ENCODE peak calls at places on chromosomes 1 and 21, in four cellular contexts. One of them, this sample, is unnamed.

GRCh38 chr1:101748077-101748476 is 248.6 kb downstream of the OLFM3 start:
- DNase-seq in A549: no peak
- DNase-seq in ovary: no peak
- DNase-seq in NB4: no peak
- DNase-seq in this sample: no peak

GRCh38 chr1:96364576-96364975 is 357.0 kb upstream of the PTBP2 start:
- DNase-seq in A549: no peak
- DNase-seq in ovary: no peak
- DNase-seq in NB4: no peak
- DNase-seq in this sample: no peak

GRCh38 chr1:6148497-6149241 is 31.5 kb downstream of the CHD5 start:
- DNase-seq in A549: peak
- DNase-seq in ovary: peak
- DNase-seq in NB4: no peak
- DNase-seq in this sample: peak

GRCh38 chr21:36773111-36773510 is 74.2 kb downstream of the SIM2 start:
- DNase-seq in A549: no peak
- DNase-seq in ovary: peak
- DNase-seq in NB4: no peak
- DNase-seq in this sample: peak

GRCh38 chr1:86460998-86461397 is 7.7 kb upstream of the CLCA1 start:
- DNase-seq in A549: no peak
- DNase-seq in ovary: no peak
- DNase-seq in NB4: no peak
- DNase-seq in this sample: no peak

GRCh38 chr1:175394739-175395138 is 202.2 kb upstream of the KIAA0040 start:
- DNase-seq in A549: no peak
- DNase-seq in ovary: no peak
- DNase-seq in NB4: no peak
- DNase-seq in this sample: no peak

GRCh38 chr1:24507423-24507804 is 4.8 kb downstream of the RCAN3 start:
- DNase-seq in A549: no peak
- DNase-seq in ovary: no peak
- DNase-seq in NB4: no peak
- DNase-seq in this sample: no peak

GRCh38 chr21:29130234-29130993 is at the start of gene MAP3K7CL:
- DNase-seq in A549: no peak
- DNase-seq in ovary: peak
- DNase-seq in NB4: no peak
- DNase-seq in this sample: peak

GRCh38 chr1:2533356-2533755 is 3.3 kb upstream of the HES5 start:
- DNase-seq in A549: no peak
- DNase-seq in ovary: no peak
- DNase-seq in NB4: no peak
- DNase-seq in this sample: no peak

GRCh38 chr1:218813247-218813646 is 360.4 kb upstream of the LYPLAL1 start:
- DNase-seq in A549: no peak
- DNase-seq in ovary: no peak
- DNase-seq in NB4: no peak
- DNase-seq in this sample: no peak

DNA sequence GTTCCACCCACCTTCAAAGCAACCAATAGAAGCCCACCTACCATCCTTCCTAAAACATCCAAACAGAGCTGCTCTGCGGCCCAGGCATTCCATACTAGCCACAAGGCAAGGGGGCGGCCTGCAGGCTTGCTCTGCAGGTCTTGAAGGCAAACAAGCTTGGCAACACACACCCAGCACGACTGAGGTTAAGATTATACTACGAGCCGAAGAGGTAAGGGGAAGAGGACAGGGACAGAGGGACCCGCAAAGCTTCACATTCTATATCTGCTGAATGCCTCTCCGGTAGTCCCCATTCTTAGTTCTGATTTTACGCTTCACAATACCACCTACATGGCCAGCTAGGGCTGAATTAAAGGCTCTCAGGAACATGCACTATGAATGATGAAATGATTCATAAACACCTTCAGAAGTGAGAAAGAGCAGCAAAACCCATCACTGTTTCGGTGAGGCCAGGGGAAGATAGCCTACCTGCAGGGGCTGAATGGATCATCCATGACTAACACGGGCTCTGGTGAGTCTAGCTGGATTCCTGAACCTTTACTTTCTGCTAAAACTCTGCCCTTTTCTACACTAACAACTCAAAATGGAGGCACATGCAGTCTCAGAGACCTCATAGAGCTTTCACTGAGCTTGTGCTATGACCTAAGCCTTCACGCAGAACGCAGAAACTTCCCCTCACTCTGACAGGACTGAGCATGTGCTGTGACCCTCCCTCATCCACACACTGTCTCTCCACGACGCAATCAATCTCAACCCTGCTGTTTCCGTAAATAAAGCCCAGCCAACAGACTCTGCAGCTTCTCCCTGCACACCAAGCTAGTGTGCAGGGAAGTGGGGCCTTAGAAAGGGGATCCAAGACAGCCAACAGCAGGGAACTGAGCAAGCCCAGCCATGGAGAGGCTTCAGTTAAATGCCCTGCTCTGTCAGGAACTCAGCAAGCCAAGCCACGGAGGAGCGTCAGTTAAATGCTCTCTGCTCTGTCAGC is 207.7 kb downstream of the SLC45A1 start:
- DNase-seq in A549: peak
- DNase-seq in ovary: peak
- DNase-seq in NB4: peak
- DNase-seq in this sample: peak
- TF ChIP-seq POLR2A in A549: no peak
- TF ChIP-seq POLR2A in ovary: peak
- TF ChIP-seq POLR2A in NB4: peak
- TF ChIP-seq POLR2A in this sample: no peak

GRCh38 chr1:183702813-183703198 is 49.7 kb upstream of the APOBEC4 start:
- DNase-seq in A549: no peak
- DNase-seq in ovary: no peak
- DNase-seq in NB4: peak
- DNase-seq in this sample: no peak
- TF ChIP-seq POLR2A in A549: no peak
- TF ChIP-seq POLR2A in ovary: no peak
- TF ChIP-seq POLR2A in NB4: no peak
- TF ChIP-seq POLR2A in this sample: no peak

GRCh38 chr1:1307261-1307907 is 346 bp downstream of the ACAP3 start:
- DNase-seq in A549: no peak
- DNase-seq in ovary: no peak
- DNase-seq in NB4: peak
- DNase-seq in this sample: no peak
- TF ChIP-seq POLR2A in A549: peak
- TF ChIP-seq POLR2A in ovary: no peak
- TF ChIP-seq POLR2A in NB4: no peak
- TF ChIP-seq POLR2A in this sample: no peak

DNA sequence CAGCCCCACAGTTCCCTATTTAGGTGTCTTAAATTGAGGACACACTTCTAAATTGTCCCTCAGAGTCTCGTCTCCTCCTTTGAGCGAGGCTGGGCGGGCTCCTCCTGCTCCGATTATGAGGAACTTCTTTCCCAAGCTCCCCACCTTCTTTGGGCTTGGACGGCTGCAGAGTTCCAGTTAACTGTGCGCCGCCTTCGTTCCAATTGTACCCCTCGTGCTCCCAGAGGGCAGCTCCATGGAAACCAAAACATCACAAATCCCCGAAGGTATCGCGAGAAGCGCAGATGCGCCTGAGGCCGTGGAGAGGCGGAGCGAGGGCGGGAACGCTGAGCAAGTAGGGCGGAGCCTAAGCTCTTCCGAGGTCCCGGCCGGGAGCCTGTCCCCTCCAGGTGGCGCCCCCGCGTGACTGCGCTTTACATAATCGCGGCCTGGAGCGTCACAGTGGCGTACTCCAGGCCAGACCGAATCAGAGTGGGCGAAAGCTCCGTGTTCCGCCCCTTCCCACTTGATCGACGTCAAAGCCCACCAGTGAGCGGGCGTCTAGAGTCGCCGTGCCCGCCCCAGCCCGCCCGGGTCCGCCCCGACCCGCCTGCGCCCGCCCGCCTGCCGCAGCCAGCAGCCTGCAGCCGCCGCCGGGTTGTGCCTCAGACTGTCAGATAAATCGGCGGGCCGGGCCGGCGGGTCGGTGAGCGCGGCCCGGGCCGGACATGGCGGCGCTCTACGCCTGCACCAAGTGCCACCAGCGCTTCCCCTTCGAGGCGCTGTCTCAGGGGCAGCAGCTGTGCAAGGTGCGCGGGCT is at the start of gene FAM76A:
- DNase-seq in A549: peak
- DNase-seq in ovary: peak
- DNase-seq in NB4: peak
- DNase-seq in this sample: peak
- TF ChIP-seq POLR2A in A549: peak
- TF ChIP-seq POLR2A in ovary: peak
- TF ChIP-seq POLR2A in NB4: peak
- TF ChIP-seq POLR2A in this sample: no peak

This sample was measured in lower leg skin.